ENCODE peak calls at places on chromosomes 5 and 9, in five cellular contexts. H is A549, L is H1, S is HepG2, Y is K562. C is an unnamed sample.

GRCh38 chr9:133990366-133991210 is 1.5 kb downstream of the VAV2 start:
- DNase-seq in H (peak; percentile 75), L (no peak), S (peak; percentile 93), Y (no peak), C (peak; percentile 82)

GRCh38 chr9:88303785-88304495 is 84.3 kb upstream of the SPIN1 start:
- DNase-seq in H (no peak), L (no peak), S (no peak), Y (peak; percentile 8), C (no peak)

GRCh38 chr9:132006657-132007370 is 72.9 kb downstream of the MED27 start:
- DNase-seq in H (no peak), L (no peak), S (no peak), Y (no peak), C (no peak)

GRCh38 chr9:129339539-129340157 is 161.6 kb upstream of the IER5L start:
- DNase-seq in H (no peak), L (no peak), S (no peak), Y (no peak), C (no peak)

GRCh38 chr9:29798599-29798998 is 2225.3 kb upstream of the C9orf72 start:
- DNase-seq in H (no peak), L (no peak), S (no peak), Y (no peak), C (no peak)

GRCh38 chr5:151885138-151885908 is 39.3 kb downstream of the GLRA1 start:
- DNase-seq in H (no peak), L (no peak), S (no peak), Y (no peak), C (no peak)

GRCh38 chr5:33008751-33009418 is 297.8 kb downstream of the NPR3 start:
- DNase-seq in H (peak; percentile 11), L (peak; percentile 33), S (no peak), Y (no peak), C (no peak)

GRCh38 chr5:72523960-72524582 is 16.9 kb upstream of the ZNF366 start:
- DNase-seq in H (peak; percentile 83), L (no peak), S (peak; percentile 25), Y (no peak), C (peak; percentile 89)

GRCh38 chr9:38417003-38417965 is 7.0 kb downstream of the IGFBPL1 start:
- DNase-seq in H (peak; percentile 48), L (no peak), S (peak; percentile 38), Y (peak; percentile 68), C (peak; percentile 17)

GRCh38 chr5:177366528-177367322 is 9.0 kb downstream of the RGS14 start:
- DNase-seq in H (no peak), L (peak; percentile 93), S (peak; percentile 75), Y (peak; percentile 98), C (peak; percentile 86)

GRCh38 chr5:51302358-51302757 is 80.9 kb upstream of the ISL1 start:
- DNase-seq in H (no peak), L (no peak), S (no peak), Y (no peak), C (no peak)

GRCh38 chr9:14277761-14278160 is 36.2 kb downstream of the NFIB start:
- DNase-seq in H (no peak), L (no peak), S (no peak), Y (no peak), C (no peak)

GRCh38 chr9:89166871-89167270 is 11.7 kb downstream of the SHC3 start:
- DNase-seq in H (no peak), L (no peak), S (no peak), Y (no peak), C (no peak)

GRCh38 chr9:91426123-91426745 is 2.6 kb upstream of the NFIL3 start:
- DNase-seq in H (peak; percentile 69), L (no peak), S (peak; percentile 53), Y (peak; percentile 41), C (peak; percentile 37)

GRCh38 chr9:119092125-119092524 is 277.1 kb downstream of the BRINP1 start:
- DNase-seq in H (no peak), L (no peak), S (no peak), Y (no peak), C (no peak)

GRCh38 chr5:56211298-56211865 is 21.7 kb downstream of the ANKRD55 start:
- DNase-seq in H (peak; percentile 88), L (no peak), S (peak; percentile 99), Y (no peak), C (peak; percentile 86)

DNA sequence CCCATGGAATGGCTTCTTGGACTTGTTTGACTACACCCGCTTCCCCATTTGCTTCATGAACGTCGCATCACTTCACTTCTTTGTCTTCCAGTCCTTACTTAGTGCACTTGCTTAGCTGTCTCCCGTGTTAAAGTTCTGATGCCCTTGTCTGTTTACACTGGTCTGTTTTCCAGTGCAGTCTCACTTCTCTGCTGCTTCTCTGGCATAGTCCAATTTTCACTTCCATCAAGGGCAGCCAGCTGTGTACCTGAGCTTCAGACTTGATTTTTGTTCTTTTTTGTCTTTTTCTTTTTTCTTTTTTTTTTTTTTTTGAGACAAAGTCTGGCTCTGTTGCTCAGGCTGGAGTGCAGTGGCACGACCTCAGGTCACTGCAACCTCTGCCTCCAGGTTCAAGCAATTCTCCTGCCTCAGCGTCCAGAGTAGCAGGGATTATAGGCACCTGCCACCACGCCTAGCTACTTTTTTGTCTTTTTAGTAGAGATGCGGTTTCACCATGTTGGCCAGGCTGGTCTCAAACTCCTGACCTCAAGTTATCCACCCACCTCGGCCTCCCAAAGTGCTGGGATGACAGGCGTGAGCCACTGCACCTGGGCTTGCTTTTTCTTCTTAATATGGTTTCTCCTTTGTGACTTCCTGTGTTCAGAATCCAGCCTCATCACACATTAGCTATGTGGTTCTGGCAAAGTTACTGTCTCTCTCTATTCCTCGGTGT is 75.4 kb downstream of the LRRC70 start:
- DNase-seq in H (no peak), L (no peak), S (no peak), Y (no peak), C (no peak)
- H3K4me3 ChIP-seq in H (no peak overlapping the region), L (no peak overlapping the region), S (peak overlapping the region; percentile 32), Y (no peak overlapping the region), C (no peak overlapping the region)

GRCh38 chr5:141422742-141423291 is 2.0 kb downstream of the PCDHGA11 start:
- DNase-seq in H (no peak), L (no peak), S (no peak), Y (no peak), C (no peak)
- H3K9me3 ChIP-seq in H (peaks cover 81% of the 10 kb centered on the region), L (peaks cover 49% of the 10 kb centered on the region), S (peaks cover 30% of the 10 kb centered on the region), Y (peaks cover 1% of the 10 kb centered on the region), C (peaks cover 8% of the 10 kb centered on the region)

GRCh38 chr5:82185842-82186241 is 92.3 kb downstream of the RPS23 start:
- DNase-seq in H (no peak), L (no peak), S (no peak), Y (no peak), C (no peak)
- TF ChIP-seq JUN in H (no peak), L (no peak), S (no peak), Y (no peak), C (no peak)

GRCh38 chr5:109838157-109838556 is 148.4 kb downstream of the MAN2A1 start:
- DNase-seq in H (no peak), L (no peak), S (no peak), Y (no peak), C (no peak)

GRCh38 chr5:109836280-109836679 is 146.6 kb downstream of the MAN2A1 start:
- DNase-seq in H (no peak), L (no peak), S (no peak), Y (no peak), C (no peak)

GRCh38 chr5:109833946-109834345 is 144.2 kb downstream of the MAN2A1 start:
- DNase-seq in H (no peak), L (no peak), S (no peak), Y (no peak), C (no peak)

GRCh38 chr5:109837226-109837861 is 147.6 kb downstream of the MAN2A1 start:
- DNase-seq in H (no peak), L (no peak), S (no peak), Y (no peak), C (no peak)
- H3K4me3 ChIP-seq in H (no peak overlapping the region), L (no peak overlapping the region), S (no peak overlapping the region), Y (no peak overlapping the region), C (no peak overlapping the region)

DNA sequence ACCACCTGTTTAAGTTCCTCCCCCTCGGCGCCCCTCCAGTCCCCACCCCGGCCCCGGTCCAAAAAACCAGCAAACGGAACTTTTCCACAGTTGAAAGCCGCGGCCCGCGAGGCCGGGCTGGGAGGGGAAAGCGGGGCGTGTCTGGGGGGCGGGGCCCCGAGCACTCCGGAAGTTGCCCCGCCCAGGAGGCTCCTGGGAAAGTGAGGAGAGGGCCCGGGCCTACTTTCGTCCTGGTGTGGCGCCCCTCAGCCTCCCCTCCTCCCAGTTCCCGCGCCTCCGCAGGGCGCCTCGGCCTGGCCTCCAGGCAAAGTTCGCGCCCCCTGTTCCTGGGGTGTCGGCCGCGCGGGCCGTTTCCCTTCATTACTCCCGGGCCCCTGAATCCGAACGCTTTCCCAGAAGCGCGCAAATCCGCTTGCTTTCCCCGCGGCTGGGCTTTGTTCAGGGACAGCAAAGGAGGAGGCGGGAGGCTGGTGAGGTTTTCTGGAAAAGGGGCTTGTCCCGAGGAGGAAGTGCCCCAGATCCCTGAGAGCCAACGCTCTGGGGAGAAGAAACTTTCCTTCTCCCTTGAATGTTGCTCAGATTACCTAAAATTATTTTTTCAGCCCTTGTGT is 4.4 kb upstream of the DMRT3 start:
- DNase-seq in H (no peak), L (no peak), S (no peak), Y (no peak), C (no peak)
- H3K9me3 ChIP-seq in H (peaks cover 3% of the 10 kb centered on the region), L (no peaks in the 10 kb centered on the region), S (no peaks in the 10 kb centered on the region), Y (no peaks in the 10 kb centered on the region), C (no peaks in the 10 kb centered on the region)

GRCh38 chr9:114371986-114372917 is 15.5 kb downstream of the AKNA start:
- DNase-seq in H (no peak), L (no peak), S (no peak), Y (no peak), C (peak; percentile 13)
- TF ChIP-seq JUN in H (no peak), L (no peak), S (no peak), Y (no peak), C (no peak)

GRCh38 chr9:98037362-98037761 is 19.2 kb upstream of the NANS start:
- DNase-seq in H (no peak), L (no peak), S (no peak), Y (no peak), C (peak; percentile 25)
- H3K4me3 ChIP-seq in H (no peak overlapping the region), L (no peak overlapping the region), S (no peak overlapping the region), Y (no peak overlapping the region), C (no peak overlapping the region)

GRCh38 chr5:141319202-141319601 is 1.4 kb downstream of the TAF7 start:
- DNase-seq in H (no peak), L (no peak), S (no peak), Y (no peak), C (no peak)
- H3K9me3 ChIP-seq in H (peaks cover 83% of the 10 kb centered on the region), L (peaks cover 22% of the 10 kb centered on the region), S (peaks cover 48% of the 10 kb centered on the region), Y (peaks cover 22% of the 10 kb centered on the region), C (peaks cover 15% of the 10 kb centered on the region)

DNA sequence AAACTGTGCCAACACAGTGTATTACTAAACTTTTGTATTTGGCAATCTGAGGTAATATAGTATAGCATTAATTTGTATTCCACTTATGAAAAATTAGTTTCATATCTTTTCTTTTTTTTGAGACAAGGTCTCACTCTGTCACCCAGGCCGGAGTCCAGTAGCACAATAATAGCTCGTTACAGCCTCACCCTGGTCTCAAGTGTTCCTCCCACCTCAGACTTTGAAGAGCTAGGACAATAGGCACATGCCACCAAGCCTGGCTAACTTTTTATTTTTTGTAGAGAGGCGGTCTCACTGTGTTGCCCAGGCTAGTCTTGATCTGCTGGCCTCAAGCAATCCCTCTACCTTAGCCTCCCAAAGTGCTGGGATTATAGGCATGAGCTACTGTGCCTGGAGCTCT is 36.1 kb downstream of the POLK start:
- DNase-seq in H (no peak), L (no peak), S (no peak), Y (no peak), C (no peak)
- TF ChIP-seq JUN in H (no peak), L (no peak), S (no peak), Y (no peak), C (no peak)

C was measured in endothelial cell of umbilical vein.